ENCODE peak calls at places on chromosomes 16 and 17, in ten cellular contexts. Q, M, J, N, X, Y, T, I, L and F are unnamed samples.

GRCh38 chr17:47338026-47338425 is 14.3 kb downstream of the EFCAB13 start:
- DNase-seq in I (no peak), X (no peak), L (no peak), M (no peak), J (no peak), N (peak), Y (no peak), Q (no peak), T (no peak), F (no peak)

GRCh38 chr17:48470388-48471034 is 40.5 kb upstream of the SKAP1 start:
- DNase-seq in Y (no peak), T (no peak), L (no peak), Q (no peak), M (no peak), I (no peak), X (no peak), J (peak), N (peak), F (no peak)

GRCh38 chr16:28012031-28012445 is 51.5 kb downstream of the GSG1L start:
- DNase-seq in T (no peak), J (no peak), X (no peak), M (no peak), Y (no peak), I (no peak), Q (peak), N (no peak), L (no peak), F (peak)

GRCh38 chr16:28212532-28212873 is 738 bp upstream of the XPO6 start:
- DNase-seq in J (peak), T (no peak), Q (no peak), N (peak), X (no peak), Y (no peak), I (no peak), L (no peak), M (no peak), F (no peak)

GRCh38 chr17:7915611-7916382 is at the start of gene RNF227:
- DNase-seq in Y (peak), J (peak), Q (peak), M (peak), I (peak), X (peak), T (peak), N (peak), L (peak), F (peak)

GRCh38 chr16:67447508-67448076 is 16.7 kb downstream of the HSD11B2 start:
- DNase-seq in J (peak), N (peak), L (peak), Q (no peak), M (no peak), T (peak), X (no peak), Y (no peak), I (peak), F (no peak)

GRCh38 chr17:17724307-17724921 is 43.2 kb downstream of the RAI1 start:
- DNase-seq in T (no peak), J (no peak), I (no peak), N (no peak), Q (no peak), M (no peak), X (peak), Y (no peak), L (peak), F (no peak)

GRCh38 chr17:56678249-56679144 is 85.0 kb downstream of the NOG start:
- DNase-seq in N (no peak), I (no peak), Y (no peak), X (no peak), J (no peak), T (no peak), M (no peak), Q (no peak), L (no peak), F (no peak)

GRCh38 chr16:30004811-30005242 is 6.0 kb downstream of the DOC2A start:
- DNase-seq in T (no peak), I (no peak), M (no peak), Y (no peak), Q (no peak), N (no peak), L (peak), J (no peak), X (no peak), F (no peak)

GRCh38 chr16:82082543-82083244 is 47.6 kb downstream of the HSD17B2 start:
- DNase-seq in N (peak), Q (no peak), X (no peak), Y (no peak), J (peak), M (no peak), I (no peak), T (peak), L (no peak), F (no peak)

GRCh38 chr17:2602597-2603017 is 9.2 kb downstream of the PAFAH1B1 start:
- DNase-seq in J (no peak), Q (no peak), N (no peak), I (no peak), L (no peak), X (no peak), M (no peak), Y (no peak), T (no peak), F (no peak)

GRCh38 chr16:56368545-56368944 is 56.8 kb downstream of the AMFR start:
- DNase-seq in Q (no peak), I (no peak), T (no peak), L (no peak), J (no peak), X (no peak), N (no peak), M (no peak), Y (no peak), F (no peak)

GRCh38 chr17:75404739-75405364 is 626 bp downstream of the GRB2 start:
- DNase-seq in J (peak), I (peak), M (no peak), L (no peak), Y (peak), Q (no peak), X (peak), N (peak), T (peak), F (no peak)

GRCh38 chr17:37273419-37274051 is 102.2 kb upstream of the C17orf78 start:
- DNase-seq in X (no peak), Q (no peak), N (peak), L (no peak), I (no peak), T (no peak), Y (no peak), J (peak), M (no peak), F (no peak)

GRCh38 chr16:2427526-2427925 is 1.7 kb upstream of the CCNF start:
- DNase-seq in T (no peak), Q (no peak), Y (no peak), M (no peak), X (no peak), I (no peak), L (no peak), J (no peak), N (no peak), F (no peak)

GRCh38 chr17:72136692-72137550 is 16.1 kb downstream of the SOX9 start:
- DNase-seq in I (peak), Q (peak), N (no peak), Y (no peak), T (no peak), L (no peak), J (peak), M (no peak), X (no peak), F (no peak)

GRCh38 chr17:79628861-79629547 is 18.2 kb upstream of the RBFOX3 start:
- DNase-seq in Y (no peak), N (no peak), L (no peak), J (no peak), X (peak), T (no peak), I (no peak), M (no peak), Q (no peak), F (no peak)